ENCODE peak calls at places on chromosome 19, in four cellular contexts. I, F, T and E are unnamed samples.

GRCh38 chr19:12777217-12778019 is 2.1 kb upstream of the HOOK2 start:
- DNase-seq in I (peak), F (peak), T (peak), E (no peak)

GRCh38 chr19:48660854-48661731 is 11.7 kb downstream of the NTN5 start:
- DNase-seq in I (peak), F (peak), T (peak), E (peak)

GRCh38 chr19:23002690-23003422 is at the start of gene ZNF728:
- DNase-seq in I (no peak), F (peak), T (no peak), E (no peak)

GRCh38 chr19:36140289-36141038 is 598 bp downstream of the CAPNS1 start:
- DNase-seq in I (peak), F (no peak), T (peak), E (no peak)

GRCh38 chr19:49153167-49153809 is 1.9 kb downstream of the HRC start:
- DNase-seq in I (no peak), F (no peak), T (no peak), E (no peak)

GRCh38 chr19:33818426-33818825 is 21.8 kb downstream of the KCTD15 start:
- DNase-seq in I (no peak), F (no peak), T (no peak), E (no peak)

GRCh38 chr19:5799247-5800241 is 5.3 kb upstream of the NRTN start:
- DNase-seq in I (no peak), F (peak), T (no peak), E (no peak)

GRCh38 chr19:57815247-57816075 is 748 bp upstream of the ZNF552 start:
- DNase-seq in I (no peak), F (no peak), T (no peak), E (no peak)

GRCh38 chr19:2516727-2517126 is 40.8 kb downstream of the GADD45B start:
- DNase-seq in I (no peak), F (no peak), T (no peak), E (no peak)
- TF ChIP-seq TCF7 in I (no peak), F (no peak), T (no peak), E (no peak)

GRCh38 chr19:44635581-44636438 is 7.9 kb upstream of the PVR start:
- DNase-seq in I (no peak), F (no peak), T (no peak), E (no peak)
- TF ChIP-seq TCF7 in I (no peak), F (no peak), T (no peak), E (no peak)

GRCh38 chr19:14770944-14771839 is 7.2 kb downstream of the ADGRE2 start:
- DNase-seq in I (no peak), F (no peak), T (no peak), E (no peak)

GRCh38 chr19:14770136-14770535 is 8.2 kb downstream of the ADGRE2 start:
- DNase-seq in I (no peak), F (no peak), T (no peak), E (no peak)

GRCh38 chr19:14768001-14768400 is 10.4 kb downstream of the ADGRE2 start:
- DNase-seq in I (no peak), F (no peak), T (no peak), E (no peak)

GRCh38 chr19:14767466-14767971 is 10.8 kb downstream of the ADGRE2 start:
- DNase-seq in I (no peak), F (no peak), T (no peak), E (no peak)

GRCh38 chr19:14769201-14769600 is 9.2 kb downstream of the ADGRE2 start:
- DNase-seq in I (no peak), F (no peak), T (no peak), E (no peak)
- TF ChIP-seq TCF7 in I (no peak), F (no peak), T (no peak), E (no peak)

DNA sequence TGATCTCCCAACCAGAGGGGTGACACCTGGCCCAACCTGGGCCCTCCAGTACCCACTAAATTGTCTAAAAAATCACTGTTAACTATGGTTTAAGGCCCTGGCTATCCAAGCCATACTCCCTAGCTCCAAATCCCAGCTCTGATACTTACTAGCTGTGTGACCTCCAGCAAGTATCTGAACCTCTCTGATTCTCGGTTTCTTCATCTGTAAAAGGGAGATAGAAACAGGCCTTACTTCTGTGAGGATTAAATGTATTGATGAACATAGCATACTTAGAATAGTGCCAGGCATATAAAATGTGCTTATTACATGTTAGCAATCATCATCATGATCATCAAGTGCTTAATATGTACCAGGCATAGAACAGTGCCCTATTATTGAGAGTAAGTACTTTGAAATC is 4.7 kb downstream of the LRFN1 start:
- DNase-seq in I (no peak), F (no peak), T (no peak), E (no peak)
- TF ChIP-seq TCF7 in I (no peak), F (no peak), T (no peak), E (no peak)

GRCh38 chr19:45917421-45918091 is 3.0 kb upstream of the NANOS2 start:
- DNase-seq in I (no peak), F (no peak), T (no peak), E (no peak)
- TF ChIP-seq TCF7 in I (no peak), F (no peak), T (no peak), E (no peak)